ENCODE peak calls at places on chromosome 3, in six cellular contexts. A is psoas muscle, R is spleen, S is fibroblast of the aortic adventitia, P is hepatocyte, N is astrocyte of the spinal cord. G is an unnamed sample.

GRCh38 chr3:188539631-188540194 is 385.8 kb downstream of the LPP start:
- DNase-seq in A (no peak), R (no peak), S (peak), P (no peak), N (no peak), G (no peak)

GRCh38 chr3:169367016-169367415 is 296.5 kb downstream of the MECOM start:
- DNase-seq in A (no peak), R (no peak), S (no peak), P (no peak), N (no peak), G (no peak)

GRCh38 chr3:25604107-25604805 is 60.5 kb downstream of the TOP2B start:
- DNase-seq in A (no peak), R (no peak), S (peak), P (no peak), N (peak), G (peak)

GRCh38 chr3:195580733-195581443 is 2.9 kb downstream of the APOD start:
- DNase-seq in A (no peak), R (no peak), S (peak), P (no peak), N (peak), G (peak)

GRCh38 chr3:134627831-134628230 is 23.0 kb downstream of the KY start:
- DNase-seq in A (no peak), R (no peak), S (peak), P (no peak), N (no peak), G (peak)

GRCh38 chr3:42117175-42118008 is 26.2 kb downstream of the TRAK1 start:
- DNase-seq in A (peak), R (no peak), S (peak), P (peak), N (peak), G (peak)

GRCh38 chr3:38458796-38459498 is 5.3 kb downstream of the ACVR2B start:
- DNase-seq in A (peak), R (no peak), S (peak), P (no peak), N (peak), G (peak)

GRCh38 chr3:49248828-49249227 is 28.2 kb downstream of the C3orf62 start:
- DNase-seq in A (no peak), R (no peak), S (peak), P (peak), N (no peak), G (peak)

GRCh38 chr3:124890573-124891190 is 3.5 kb upstream of the ITGB5 start:
- DNase-seq in A (no peak), R (no peak), S (no peak), P (no peak), N (no peak), G (no peak)

GRCh38 chr3:136932518-136932917 is 25.3 kb upstream of the IL20RB start:
- DNase-seq in A (no peak), R (no peak), S (no peak), P (no peak), N (no peak), G (peak)

GRCh38 chr3:175294793-175295192 is 435.7 kb downstream of the NAALADL2 start:
- DNase-seq in A (no peak), R (no peak), S (no peak), P (no peak), N (no peak), G (no peak)

GRCh38 chr3:86961297-86961696 is 29.7 kb downstream of the VGLL3 start:
- DNase-seq in A (no peak), R (no peak), S (peak), P (no peak), N (no peak), G (no peak)

GRCh38 chr3:86254480-86254879 is 736.5 kb downstream of the VGLL3 start:
- DNase-seq in A (no peak), R (peak), S (no peak), P (no peak), N (no peak), G (no peak)

GRCh38 chr3:126131881-126132750 is 48.2 kb upstream of the SLC41A3 start:
- DNase-seq in A (peak), R (peak), S (no peak), P (no peak), N (no peak), G (no peak)

GRCh38 chr3:110413291-110413690 is 658.3 kb upstream of the NECTIN3 start:
- DNase-seq in A (no peak), R (no peak), S (no peak), P (no peak), N (no peak), G (no peak)

GRCh38 chr3:12859840-12860239 is 18.5 kb upstream of the RPL32 start:
- DNase-seq in A (no peak), R (no peak), S (no peak), P (no peak), N (no peak), G (no peak)
- H3K4me3 ChIP-seq in A (no peak), R (no peak), S (no peak), P (no peak), N (no peak), G (no peak)

GRCh38 chr3:118504906-118505305 is 529.7 kb downstream of the IGSF11 start:
- DNase-seq in A (no peak), R (no peak), S (no peak), P (no peak), N (no peak), G (no peak)

GRCh38 chr3:118495243-118495642 is 539.4 kb downstream of the IGSF11 start:
- DNase-seq in A (no peak), R (no peak), S (no peak), P (no peak), N (no peak), G (no peak)

GRCh38 chr3:118505784-118506183 is 528.9 kb downstream of the IGSF11 start:
- DNase-seq in A (no peak), R (no peak), S (no peak), P (no peak), N (peak), G (no peak)

GRCh38 chr3:118501152-118501551 is 533.5 kb downstream of the IGSF11 start:
- DNase-seq in A (peak), R (no peak), S (no peak), P (peak), N (peak), G (no peak)
- TF ChIP-seq CTCF in A (no peak), R (no peak), S (no peak), P (no peak), N (no peak), G (no peak)

GRCh38 chr3:106004841-106005240 is 136.0 kb upstream of the CBLB start:
- DNase-seq in A (no peak), R (no peak), S (no peak), P (no peak), N (no peak), G (no peak)
- H3K4me3 ChIP-seq in A (no peak), R (no peak), S (peak), P (no peak), N (no peak), G (no peak)

DNA sequence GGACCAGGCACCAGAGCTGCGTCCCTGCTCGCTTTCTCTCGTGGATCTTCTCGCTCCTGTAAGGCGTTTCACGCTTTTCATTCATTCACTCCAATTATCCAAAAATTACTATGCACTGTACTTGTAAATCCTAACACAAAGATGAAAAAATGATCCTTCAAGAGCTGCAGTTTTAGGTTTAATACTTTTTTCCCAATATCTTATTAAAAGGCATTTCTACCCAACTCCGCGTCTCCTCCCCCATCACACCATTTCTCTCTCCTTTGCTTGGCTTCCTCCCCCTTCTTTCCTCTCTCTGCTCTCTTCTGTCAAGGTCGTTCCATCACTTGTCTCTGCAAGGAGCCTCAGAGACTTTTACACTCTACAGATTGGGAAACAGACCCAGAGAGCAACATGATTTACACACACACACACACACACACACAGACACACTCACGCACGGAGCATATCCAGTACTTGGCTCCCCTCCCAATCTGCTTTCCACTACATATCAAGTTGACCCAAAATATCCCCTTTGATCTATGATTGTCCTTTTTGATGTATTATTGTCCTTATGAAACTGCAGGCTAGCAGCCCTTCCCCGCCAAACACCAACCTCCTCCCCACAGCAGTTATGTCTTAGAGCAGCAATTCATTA is 476 bp upstream of the CLDN1 start:
- DNase-seq in A (no peak), R (no peak), S (no peak), P (no peak), N (no peak), G (peak)
- TF ChIP-seq CTCF in A (no peak), R (no peak), S (no peak), P (no peak), N (no peak), G (no peak)